ENCODE peak calls at places on chromosomes 2 and 18, in ten cellular contexts. M is CD14-positive monocyte; Y is left cardiac atrium; R is PC-9; T is AG20443; A is GM04503; L is A549; O is HT-29; B is stimulated activated CD8-positive, alpha-beta memory T cell treated with anti-CD3 and anti-CD28 coated beads, Interleukin-2, amount 100 ng/mL, for 1 hour; K is NCI-H2081. P is an unnamed sample.

GRCh38 chr2:127508621-127509034 is 17.7 kb downstream of the IWS1 start:
- DNase-seq in M (peak), Y (peak), R (peak), T (peak), A (peak), L (peak), O (peak), B (no peak), K (peak), P (peak)

GRCh38 chr2:206980413-206980812 is 41.1 kb downstream of the CPO start:
- DNase-seq in M (no peak), Y (no peak), R (no peak), T (no peak), A (no peak), L (no peak), O (no peak), B (no peak), K (no peak), P (no peak)

GRCh38 chr2:193988784-193989183 is 1668.2 kb upstream of the SLC39A10 start:
- DNase-seq in M (no peak), Y (no peak), R (no peak), T (no peak), A (no peak), L (no peak), O (no peak), B (no peak), K (no peak), P (no peak)

GRCh38 chr2:32064021-32064678 is 794 bp downstream of the SPAST start:
- DNase-seq in M (peak), Y (no peak), R (peak), T (peak), A (no peak), L (no peak), O (peak), B (no peak), K (no peak), P (no peak)

GRCh38 chr2:108978709-108979111 is 10.3 kb downstream of the EDAR start:
- DNase-seq in M (no peak), Y (no peak), R (no peak), T (no peak), A (no peak), L (no peak), O (no peak), B (no peak), K (peak), P (no peak)

GRCh38 chr2:180583441-180584140 is 396.8 kb upstream of the UBE2E3 start:
- DNase-seq in M (no peak), Y (no peak), R (no peak), T (no peak), A (no peak), L (no peak), O (no peak), B (no peak), K (no peak), P (no peak)

GRCh38 chr18:12639990-12640880 is 17.7 kb downstream of the SPIRE1 start:
- DNase-seq in M (no peak), Y (peak), R (no peak), T (peak), A (no peak), L (peak), O (peak), B (no peak), K (no peak), P (no peak)

GRCh38 chr2:109375131-109375561 is 238.6 kb downstream of the SEPTIN10 start:
- DNase-seq in M (no peak), Y (no peak), R (no peak), T (no peak), A (no peak), L (no peak), O (no peak), B (no peak), K (no peak), P (no peak)

P was measured in AG09309.